ENCODE peak calls at places on chromosomes 12 and 14, in six cellular contexts. One of them, this sample, is unnamed.

GRCh38 chr12:100845095-100845494 is 50.5 kb downstream of the ANO4 start:
- DNase-seq in activated T-helper 9 cell treated with anti-CD3 and anti-CD28 coated beads, Interleukin-2, amount 50 U/mL, for 16 hours: no peak
- DNase-seq in T-helper 17 cell: no peak
- DNase-seq in lung microvascular endothelial cell: peak
- DNase-seq in activated T-cell treated with anti-CD3 and anti-CD28 coated beads for 48 hours: no peak
- DNase-seq in anterior cingulate cortex: no peak
- DNase-seq in this sample: no peak

GRCh38 chr12:18165422-18165871 is 75.5 kb upstream of the RERGL start:
- DNase-seq in lung microvascular endothelial cell: peak
- DNase-seq in activated T-helper 9 cell treated with anti-CD3 and anti-CD28 coated beads, Interleukin-2, amount 50 U/mL, for 16 hours: no peak
- DNase-seq in activated T-cell treated with anti-CD3 and anti-CD28 coated beads for 48 hours: no peak
- DNase-seq in anterior cingulate cortex: no peak
- DNase-seq in T-helper 17 cell: no peak
- DNase-seq in this sample: peak

GRCh38 chr12:96493101-96493500 is 3.7 kb downstream of the CFAP54 start:
- DNase-seq in activated T-cell treated with anti-CD3 and anti-CD28 coated beads for 48 hours: no peak
- DNase-seq in anterior cingulate cortex: no peak
- DNase-seq in T-helper 17 cell: no peak
- DNase-seq in activated T-helper 9 cell treated with anti-CD3 and anti-CD28 coated beads, Interleukin-2, amount 50 U/mL, for 16 hours: no peak
- DNase-seq in lung microvascular endothelial cell: no peak
- DNase-seq in this sample: no peak

GRCh38 chr12:107903377-107904061 is 129.0 kb downstream of the ASCL4 start:
- DNase-seq in lung microvascular endothelial cell: peak
- DNase-seq in anterior cingulate cortex: peak
- DNase-seq in activated T-cell treated with anti-CD3 and anti-CD28 coated beads for 48 hours: peak
- DNase-seq in T-helper 17 cell: no peak
- DNase-seq in activated T-helper 9 cell treated with anti-CD3 and anti-CD28 coated beads, Interleukin-2, amount 50 U/mL, for 16 hours: no peak
- DNase-seq in this sample: peak

GRCh38 chr14:90087433-90087832 is 25.6 kb downstream of the KCNK13 start:
- DNase-seq in activated T-helper 9 cell treated with anti-CD3 and anti-CD28 coated beads, Interleukin-2, amount 50 U/mL, for 16 hours: no peak
- DNase-seq in anterior cingulate cortex: no peak
- DNase-seq in activated T-cell treated with anti-CD3 and anti-CD28 coated beads for 48 hours: no peak
- DNase-seq in lung microvascular endothelial cell: no peak
- DNase-seq in T-helper 17 cell: no peak
- DNase-seq in this sample: no peak

GRCh38 chr12:108609535-108610335 is 11.9 kb upstream of the TMEM119 start:
- DNase-seq in T-helper 17 cell: no peak
- DNase-seq in activated T-helper 9 cell treated with anti-CD3 and anti-CD28 coated beads, Interleukin-2, amount 50 U/mL, for 16 hours: no peak
- DNase-seq in lung microvascular endothelial cell: no peak
- DNase-seq in activated T-cell treated with anti-CD3 and anti-CD28 coated beads for 48 hours: no peak
- DNase-seq in anterior cingulate cortex: no peak
- DNase-seq in this sample: no peak

GRCh38 chr14:68444449-68445168 is 348.3 kb downstream of the ZFP36L1 start:
- DNase-seq in anterior cingulate cortex: no peak
- DNase-seq in activated T-cell treated with anti-CD3 and anti-CD28 coated beads for 48 hours: no peak
- DNase-seq in activated T-helper 9 cell treated with anti-CD3 and anti-CD28 coated beads, Interleukin-2, amount 50 U/mL, for 16 hours: no peak
- DNase-seq in lung microvascular endothelial cell: peak
- DNase-seq in T-helper 17 cell: no peak
- DNase-seq in this sample: no peak

GRCh38 chr14:104579507-104579906 is at the start of gene C14orf180:
- DNase-seq in activated T-cell treated with anti-CD3 and anti-CD28 coated beads for 48 hours: no peak
- DNase-seq in lung microvascular endothelial cell: no peak
- DNase-seq in activated T-helper 9 cell treated with anti-CD3 and anti-CD28 coated beads, Interleukin-2, amount 50 U/mL, for 16 hours: no peak
- DNase-seq in T-helper 17 cell: no peak
- DNase-seq in anterior cingulate cortex: no peak
- DNase-seq in this sample: no peak

GRCh38 chr12:48991247-48992050 is 7.7 kb downstream of the DDN start:
- DNase-seq in lung microvascular endothelial cell: no peak
- DNase-seq in T-helper 17 cell: no peak
- DNase-seq in activated T-helper 9 cell treated with anti-CD3 and anti-CD28 coated beads, Interleukin-2, amount 50 U/mL, for 16 hours: no peak
- DNase-seq in anterior cingulate cortex: no peak
- DNase-seq in activated T-cell treated with anti-CD3 and anti-CD28 coated beads for 48 hours: no peak
- DNase-seq in this sample: no peak

GRCh38 chr12:59500915-59501314 is 94.9 kb upstream of the SLC16A7 start:
- DNase-seq in lung microvascular endothelial cell: no peak
- DNase-seq in anterior cingulate cortex: no peak
- DNase-seq in T-helper 17 cell: no peak
- DNase-seq in activated T-cell treated with anti-CD3 and anti-CD28 coated beads for 48 hours: no peak
- DNase-seq in activated T-helper 9 cell treated with anti-CD3 and anti-CD28 coated beads, Interleukin-2, amount 50 U/mL, for 16 hours: no peak
- DNase-seq in this sample: no peak

GRCh38 chr14:72609205-72609916 is 284.5 kb downstream of the DPF3 start:
- DNase-seq in activated T-helper 9 cell treated with anti-CD3 and anti-CD28 coated beads, Interleukin-2, amount 50 U/mL, for 16 hours: no peak
- DNase-seq in anterior cingulate cortex: no peak
- DNase-seq in T-helper 17 cell: no peak
- DNase-seq in lung microvascular endothelial cell: no peak
- DNase-seq in activated T-cell treated with anti-CD3 and anti-CD28 coated beads for 48 hours: no peak
- DNase-seq in this sample: no peak

GRCh38 chr12:106240821-106241220 is 7.0 kb downstream of the CKAP4 start:
- DNase-seq in activated T-cell treated with anti-CD3 and anti-CD28 coated beads for 48 hours: no peak
- DNase-seq in lung microvascular endothelial cell: no peak
- DNase-seq in activated T-helper 9 cell treated with anti-CD3 and anti-CD28 coated beads, Interleukin-2, amount 50 U/mL, for 16 hours: no peak
- DNase-seq in T-helper 17 cell: no peak
- DNase-seq in anterior cingulate cortex: no peak
- DNase-seq in this sample: no peak

GRCh38 chr14:104610749-104611310 is 6.3 kb upstream of the TMEM179 start:
- DNase-seq in activated T-helper 9 cell treated with anti-CD3 and anti-CD28 coated beads, Interleukin-2, amount 50 U/mL, for 16 hours: no peak
- DNase-seq in lung microvascular endothelial cell: no peak
- DNase-seq in activated T-cell treated with anti-CD3 and anti-CD28 coated beads for 48 hours: no peak
- DNase-seq in anterior cingulate cortex: no peak
- DNase-seq in T-helper 17 cell: no peak
- DNase-seq in this sample: no peak

GRCh38 chr14:35044939-35045797 is 904 bp upstream of the FAM177A1 start:
- DNase-seq in T-helper 17 cell: no peak
- DNase-seq in anterior cingulate cortex: no peak
- DNase-seq in activated T-cell treated with anti-CD3 and anti-CD28 coated beads for 48 hours: no peak
- DNase-seq in activated T-helper 9 cell treated with anti-CD3 and anti-CD28 coated beads, Interleukin-2, amount 50 U/mL, for 16 hours: no peak
- DNase-seq in lung microvascular endothelial cell: peak
- DNase-seq in this sample: no peak

GRCh38 chr12:107635139-107635538 is 50.5 kb upstream of the PWP1 start:
- DNase-seq in activated T-cell treated with anti-CD3 and anti-CD28 coated beads for 48 hours: no peak
- DNase-seq in anterior cingulate cortex: no peak
- DNase-seq in T-helper 17 cell: no peak
- DNase-seq in activated T-helper 9 cell treated with anti-CD3 and anti-CD28 coated beads, Interleukin-2, amount 50 U/mL, for 16 hours: no peak
- DNase-seq in lung microvascular endothelial cell: no peak
- DNase-seq in this sample: no peak

GRCh38 chr12:538731-539539 is 79.2 kb downstream of the B4GALNT3 start:
- DNase-seq in T-helper 17 cell: peak
- DNase-seq in anterior cingulate cortex: no peak
- DNase-seq in lung microvascular endothelial cell: peak
- DNase-seq in activated T-cell treated with anti-CD3 and anti-CD28 coated beads for 48 hours: no peak
- DNase-seq in activated T-helper 9 cell treated with anti-CD3 and anti-CD28 coated beads, Interleukin-2, amount 50 U/mL, for 16 hours: no peak
- DNase-seq in this sample: no peak

GRCh38 chr14:105470812-105471771 is 3.5 kb upstream of the CRIP2 start:
- DNase-seq in anterior cingulate cortex: no peak
- DNase-seq in T-helper 17 cell: no peak
- DNase-seq in lung microvascular endothelial cell: no peak
- DNase-seq in activated T-helper 9 cell treated with anti-CD3 and anti-CD28 coated beads, Interleukin-2, amount 50 U/mL, for 16 hours: no peak
- DNase-seq in activated T-cell treated with anti-CD3 and anti-CD28 coated beads for 48 hours: no peak
- DNase-seq in this sample: no peak

GRCh38 chr14:90757452-90757851 is 58.8 kb downstream of the TTC7B start:
- DNase-seq in activated T-helper 9 cell treated with anti-CD3 and anti-CD28 coated beads, Interleukin-2, amount 50 U/mL, for 16 hours: no peak
- DNase-seq in activated T-cell treated with anti-CD3 and anti-CD28 coated beads for 48 hours: no peak
- DNase-seq in anterior cingulate cortex: peak
- DNase-seq in lung microvascular endothelial cell: peak
- DNase-seq in T-helper 17 cell: no peak
- DNase-seq in this sample: no peak

GRCh38 chr14:65286443-65286842 is 126.1 kb upstream of the FUT8 start:
- DNase-seq in anterior cingulate cortex: no peak
- DNase-seq in lung microvascular endothelial cell: no peak
- DNase-seq in activated T-cell treated with anti-CD3 and anti-CD28 coated beads for 48 hours: no peak
- DNase-seq in T-helper 17 cell: no peak
- DNase-seq in activated T-helper 9 cell treated with anti-CD3 and anti-CD28 coated beads, Interleukin-2, amount 50 U/mL, for 16 hours: no peak
- DNase-seq in this sample: peak

GRCh38 chr12:67893003-67893402 is 96.2 kb upstream of the IFNG-AS1 start:
- DNase-seq in lung microvascular endothelial cell: no peak
- DNase-seq in activated T-helper 9 cell treated with anti-CD3 and anti-CD28 coated beads, Interleukin-2, amount 50 U/mL, for 16 hours: no peak
- DNase-seq in T-helper 17 cell: no peak
- DNase-seq in activated T-cell treated with anti-CD3 and anti-CD28 coated beads for 48 hours: no peak
- DNase-seq in anterior cingulate cortex: no peak
- DNase-seq in this sample: no peak

GRCh38 chr12:108729612-108730336 is 1.5 kb downstream of the CORO1C start:
- DNase-seq in activated T-cell treated with anti-CD3 and anti-CD28 coated beads for 48 hours: no peak
- DNase-seq in T-helper 17 cell: no peak
- DNase-seq in activated T-helper 9 cell treated with anti-CD3 and anti-CD28 coated beads, Interleukin-2, amount 50 U/mL, for 16 hours: no peak
- DNase-seq in anterior cingulate cortex: no peak
- DNase-seq in lung microvascular endothelial cell: peak
- DNase-seq in this sample: no peak

GRCh38 chr12:130775953-130776856 is 60.1 kb upstream of the RIMBP2 start:
- DNase-seq in anterior cingulate cortex: peak
- DNase-seq in T-helper 17 cell: peak
- DNase-seq in lung microvascular endothelial cell: peak
- DNase-seq in activated T-cell treated with anti-CD3 and anti-CD28 coated beads for 48 hours: peak
- DNase-seq in activated T-helper 9 cell treated with anti-CD3 and anti-CD28 coated beads, Interleukin-2, amount 50 U/mL, for 16 hours: peak
- DNase-seq in this sample: peak

GRCh38 chr12:47807338-47807737 is 12.4 kb downstream of the HDAC7 start:
- DNase-seq in T-helper 17 cell: no peak
- DNase-seq in anterior cingulate cortex: no peak
- DNase-seq in activated T-helper 9 cell treated with anti-CD3 and anti-CD28 coated beads, Interleukin-2, amount 50 U/mL, for 16 hours: no peak
- DNase-seq in activated T-cell treated with anti-CD3 and anti-CD28 coated beads for 48 hours: no peak
- DNase-seq in lung microvascular endothelial cell: no peak
- DNase-seq in this sample: no peak

GRCh38 chr12:93795352-93795751 is 118.2 kb downstream of the CRADD start:
- DNase-seq in lung microvascular endothelial cell: no peak
- DNase-seq in anterior cingulate cortex: no peak
- DNase-seq in activated T-helper 9 cell treated with anti-CD3 and anti-CD28 coated beads, Interleukin-2, amount 50 U/mL, for 16 hours: no peak
- DNase-seq in activated T-cell treated with anti-CD3 and anti-CD28 coated beads for 48 hours: no peak
- DNase-seq in T-helper 17 cell: no peak
- DNase-seq in this sample: no peak

GRCh38 chr14:26856832-26857508 is 259.1 kb upstream of the NOVA1 start:
- DNase-seq in T-helper 17 cell: no peak
- DNase-seq in activated T-cell treated with anti-CD3 and anti-CD28 coated beads for 48 hours: no peak
- DNase-seq in anterior cingulate cortex: no peak
- DNase-seq in activated T-helper 9 cell treated with anti-CD3 and anti-CD28 coated beads, Interleukin-2, amount 50 U/mL, for 16 hours: no peak
- DNase-seq in lung microvascular endothelial cell: no peak
- DNase-seq in this sample: no peak

GRCh38 chr12:11686135-11686534 is 36.7 kb downstream of the ETV6 start:
- DNase-seq in anterior cingulate cortex: no peak
- DNase-seq in T-helper 17 cell: no peak
- DNase-seq in lung microvascular endothelial cell: no peak
- DNase-seq in activated T-helper 9 cell treated with anti-CD3 and anti-CD28 coated beads, Interleukin-2, amount 50 U/mL, for 16 hours: no peak
- DNase-seq in activated T-cell treated with anti-CD3 and anti-CD28 coated beads for 48 hours: no peak
- DNase-seq in this sample: no peak

GRCh38 chr12:3490848-3491382 is at the start of gene PRMT8:
- DNase-seq in T-helper 17 cell: no peak
- DNase-seq in lung microvascular endothelial cell: no peak
- DNase-seq in activated T-cell treated with anti-CD3 and anti-CD28 coated beads for 48 hours: no peak
- DNase-seq in anterior cingulate cortex: no peak
- DNase-seq in activated T-helper 9 cell treated with anti-CD3 and anti-CD28 coated beads, Interleukin-2, amount 50 U/mL, for 16 hours: no peak
- DNase-seq in this sample: no peak

GRCh38 chr12:47158792-47159191 is 79.0 kb upstream of the AMIGO2 start:
- DNase-seq in activated T-helper 9 cell treated with anti-CD3 and anti-CD28 coated beads, Interleukin-2, amount 50 U/mL, for 16 hours: no peak
- DNase-seq in activated T-cell treated with anti-CD3 and anti-CD28 coated beads for 48 hours: no peak
- DNase-seq in lung microvascular endothelial cell: no peak
- DNase-seq in T-helper 17 cell: no peak
- DNase-seq in anterior cingulate cortex: no peak
- DNase-seq in this sample: no peak

GRCh38 chr12:28443337-28443736 is 253.1 kb downstream of the CCDC91 start:
- DNase-seq in lung microvascular endothelial cell: no peak
- DNase-seq in T-helper 17 cell: no peak
- DNase-seq in activated T-cell treated with anti-CD3 and anti-CD28 coated beads for 48 hours: no peak
- DNase-seq in anterior cingulate cortex: no peak
- DNase-seq in activated T-helper 9 cell treated with anti-CD3 and anti-CD28 coated beads, Interleukin-2, amount 50 U/mL, for 16 hours: no peak
- DNase-seq in this sample: no peak

GRCh38 chr12:17592472-17592871 is 497.5 kb downstream of the RERGL start:
- DNase-seq in lung microvascular endothelial cell: no peak
- DNase-seq in activated T-cell treated with anti-CD3 and anti-CD28 coated beads for 48 hours: no peak
- DNase-seq in T-helper 17 cell: no peak
- DNase-seq in anterior cingulate cortex: no peak
- DNase-seq in activated T-helper 9 cell treated with anti-CD3 and anti-CD28 coated beads, Interleukin-2, amount 50 U/mL, for 16 hours: no peak
- DNase-seq in this sample: no peak

GRCh38 chr12:84911331-84912190 is 1.0 kb downstream of the SLC6A15 start:
- DNase-seq in activated T-helper 9 cell treated with anti-CD3 and anti-CD28 coated beads, Interleukin-2, amount 50 U/mL, for 16 hours: no peak
- DNase-seq in lung microvascular endothelial cell: peak
- DNase-seq in anterior cingulate cortex: peak
- DNase-seq in T-helper 17 cell: no peak
- DNase-seq in activated T-cell treated with anti-CD3 and anti-CD28 coated beads for 48 hours: no peak
- DNase-seq in this sample: peak

GRCh38 chr12:6267007-6267721 is 43.3 kb upstream of the PLEKHG6 start:
- DNase-seq in activated T-helper 9 cell treated with anti-CD3 and anti-CD28 coated beads, Interleukin-2, amount 50 U/mL, for 16 hours: peak
- DNase-seq in T-helper 17 cell: no peak
- DNase-seq in activated T-cell treated with anti-CD3 and anti-CD28 coated beads for 48 hours: peak
- DNase-seq in lung microvascular endothelial cell: no peak
- DNase-seq in anterior cingulate cortex: no peak
- DNase-seq in this sample: peak

GRCh38 chr12:57469334-57470164 is 10.0 kb downstream of the GLI1 start:
- DNase-seq in anterior cingulate cortex: no peak
- DNase-seq in T-helper 17 cell: no peak
- DNase-seq in lung microvascular endothelial cell: no peak
- DNase-seq in activated T-helper 9 cell treated with anti-CD3 and anti-CD28 coated beads, Interleukin-2, amount 50 U/mL, for 16 hours: no peak
- DNase-seq in activated T-cell treated with anti-CD3 and anti-CD28 coated beads for 48 hours: no peak
- DNase-seq in this sample: no peak

GRCh38 chr14:92960706-92961566 is 38.0 kb downstream of the CHGA start:
- DNase-seq in T-helper 17 cell: no peak
- DNase-seq in activated T-helper 9 cell treated with anti-CD3 and anti-CD28 coated beads, Interleukin-2, amount 50 U/mL, for 16 hours: no peak
- DNase-seq in activated T-cell treated with anti-CD3 and anti-CD28 coated beads for 48 hours: no peak
- DNase-seq in anterior cingulate cortex: no peak
- DNase-seq in lung microvascular endothelial cell: no peak
- DNase-seq in this sample: no peak

GRCh38 chr12:15001733-15002471 is 29.1 kb downstream of the PDE6H start:
- DNase-seq in anterior cingulate cortex: no peak
- DNase-seq in activated T-helper 9 cell treated with anti-CD3 and anti-CD28 coated beads, Interleukin-2, amount 50 U/mL, for 16 hours: no peak
- DNase-seq in T-helper 17 cell: no peak
- DNase-seq in activated T-cell treated with anti-CD3 and anti-CD28 coated beads for 48 hours: no peak
- DNase-seq in lung microvascular endothelial cell: no peak
- DNase-seq in this sample: no peak

GRCh38 chr12:63752283-63752682 is 27.4 kb upstream of the RXYLT1 start:
- DNase-seq in activated T-cell treated with anti-CD3 and anti-CD28 coated beads for 48 hours: no peak
- DNase-seq in T-helper 17 cell: no peak
- DNase-seq in anterior cingulate cortex: no peak
- DNase-seq in activated T-helper 9 cell treated with anti-CD3 and anti-CD28 coated beads, Interleukin-2, amount 50 U/mL, for 16 hours: no peak
- DNase-seq in lung microvascular endothelial cell: peak
- DNase-seq in this sample: no peak

This sample was measured in T-helper 2 cell treated with Interferon-gamma antibody and Interleukin-4, amounts not matched to agents 5 μg/mL and 100 μg/mL, for 36 hours.